ENCODE peak calls at places on chromosomes 16 and 17, in eight cellular contexts. One of them, this sample, is unnamed.

GRCh38 chr16:401468-402348 is at the start of gene DECR2:
- DNase-seq in GM12891: peak
- DNase-seq in sigmoid colon: peak
- DNase-seq in breast epithelium: peak
- DNase-seq in prostate gland: peak
- DNase-seq in HepG2: peak
- DNase-seq in transverse colon: peak
- DNase-seq in HCT116: no peak
- DNase-seq in this sample: peak

GRCh38 chr16:51507286-51507685 is 356.2 kb upstream of the SALL1 start:
- DNase-seq in GM12891: no peak
- DNase-seq in sigmoid colon: no peak
- DNase-seq in breast epithelium: no peak
- DNase-seq in prostate gland: no peak
- DNase-seq in HepG2: no peak
- DNase-seq in transverse colon: no peak
- DNase-seq in HCT116: no peak
- DNase-seq in this sample: no peak

GRCh38 chr17:15154618-15155017 is 110.5 kb downstream of the PMP22 start:
- DNase-seq in GM12891: no peak
- DNase-seq in sigmoid colon: no peak
- DNase-seq in breast epithelium: no peak
- DNase-seq in prostate gland: no peak
- DNase-seq in HepG2: no peak
- DNase-seq in transverse colon: no peak
- DNase-seq in HCT116: no peak
- DNase-seq in this sample: no peak

GRCh38 chr17:78882546-78883089 is 20.4 kb downstream of the CEP295NL start:
- DNase-seq in GM12891: no peak
- DNase-seq in sigmoid colon: no peak
- DNase-seq in breast epithelium: no peak
- DNase-seq in prostate gland: no peak
- DNase-seq in HepG2: no peak
- DNase-seq in transverse colon: no peak
- DNase-seq in HCT116: no peak
- DNase-seq in this sample: no peak

GRCh38 chr17:29115906-29116651 is 64.1 kb downstream of the MYO18A start:
- DNase-seq in GM12891: peak
- DNase-seq in sigmoid colon: no peak
- DNase-seq in breast epithelium: no peak
- DNase-seq in prostate gland: no peak
- DNase-seq in HepG2: peak
- DNase-seq in transverse colon: no peak
- DNase-seq in HCT116: peak
- DNase-seq in this sample: no peak

GRCh38 chr16:7268182-7268581 is 64.5 kb upstream of the RBFOX1 start:
- DNase-seq in GM12891: peak
- DNase-seq in sigmoid colon: no peak
- DNase-seq in breast epithelium: no peak
- DNase-seq in prostate gland: no peak
- DNase-seq in HepG2: peak
- DNase-seq in transverse colon: no peak
- DNase-seq in HCT116: no peak
- DNase-seq in this sample: no peak

GRCh38 chr16:6545329-6545728 is 787.3 kb upstream of the RBFOX1 start:
- DNase-seq in GM12891: no peak
- DNase-seq in sigmoid colon: no peak
- DNase-seq in breast epithelium: no peak
- DNase-seq in prostate gland: no peak
- DNase-seq in HepG2: no peak
- DNase-seq in transverse colon: no peak
- DNase-seq in HCT116: no peak
- DNase-seq in this sample: no peak

GRCh38 chr17:65371702-65372101 is 189.7 kb downstream of the AXIN2 start:
- DNase-seq in GM12891: no peak
- DNase-seq in sigmoid colon: no peak
- DNase-seq in breast epithelium: no peak
- DNase-seq in prostate gland: peak
- DNase-seq in HepG2: no peak
- DNase-seq in transverse colon: peak
- DNase-seq in HCT116: no peak
- DNase-seq in this sample: no peak

GRCh38 chr17:81340606-81341346 is 45.7 kb upstream of the SLC38A10 start:
- DNase-seq in GM12891: no peak
- DNase-seq in sigmoid colon: peak
- DNase-seq in breast epithelium: no peak
- DNase-seq in prostate gland: no peak
- DNase-seq in HepG2: no peak
- DNase-seq in transverse colon: no peak
- DNase-seq in HCT116: no peak
- DNase-seq in this sample: no peak

GRCh38 chr17:65430209-65430833 is 131.1 kb downstream of the AXIN2 start:
- DNase-seq in GM12891: no peak
- DNase-seq in sigmoid colon: no peak
- DNase-seq in breast epithelium: no peak
- DNase-seq in prostate gland: no peak
- DNase-seq in HepG2: no peak
- DNase-seq in transverse colon: no peak
- DNase-seq in HCT116: no peak
- DNase-seq in this sample: no peak

GRCh38 chr16:85457366-85457765 is 155.8 kb upstream of the GSE1 start:
- DNase-seq in GM12891: no peak
- DNase-seq in sigmoid colon: no peak
- DNase-seq in breast epithelium: no peak
- DNase-seq in prostate gland: no peak
- DNase-seq in HepG2: no peak
- DNase-seq in transverse colon: no peak
- DNase-seq in HCT116: no peak
- DNase-seq in this sample: no peak

GRCh38 chr17:2302740-2303277 is 776 bp downstream of the SMG6 start:
- DNase-seq in GM12891: no peak
- DNase-seq in sigmoid colon: no peak
- DNase-seq in breast epithelium: no peak
- DNase-seq in prostate gland: no peak
- DNase-seq in HepG2: no peak
- DNase-seq in transverse colon: no peak
- DNase-seq in HCT116: no peak
- DNase-seq in this sample: no peak

GRCh38 chr17:9900744-9901143 is 4.3 kb downstream of the RCVRN start:
- DNase-seq in GM12891: no peak
- DNase-seq in sigmoid colon: no peak
- DNase-seq in breast epithelium: no peak
- DNase-seq in prostate gland: no peak
- DNase-seq in HepG2: no peak
- DNase-seq in transverse colon: no peak
- DNase-seq in HCT116: no peak
- DNase-seq in this sample: no peak

GRCh38 chr16:23608194-23608593 is 12.1 kb upstream of the NDUFAB1 start:
- DNase-seq in GM12891: no peak
- DNase-seq in sigmoid colon: no peak
- DNase-seq in breast epithelium: no peak
- DNase-seq in prostate gland: no peak
- DNase-seq in HepG2: no peak
- DNase-seq in transverse colon: no peak
- DNase-seq in HCT116: no peak
- DNase-seq in this sample: no peak

GRCh38 chr16:56047307-56048234 is 143.7 kb upstream of the GNAO1 start:
- DNase-seq in GM12891: no peak
- DNase-seq in sigmoid colon: no peak
- DNase-seq in breast epithelium: no peak
- DNase-seq in prostate gland: no peak
- DNase-seq in HepG2: no peak
- DNase-seq in transverse colon: no peak
- DNase-seq in HCT116: no peak
- DNase-seq in this sample: no peak

GRCh38 chr16:81614171-81614570 is 164.9 kb upstream of the PLCG2 start:
- DNase-seq in GM12891: no peak
- DNase-seq in sigmoid colon: no peak
- DNase-seq in breast epithelium: no peak
- DNase-seq in prostate gland: no peak
- DNase-seq in HepG2: no peak
- DNase-seq in transverse colon: no peak
- DNase-seq in HCT116: no peak
- DNase-seq in this sample: no peak

DNA sequence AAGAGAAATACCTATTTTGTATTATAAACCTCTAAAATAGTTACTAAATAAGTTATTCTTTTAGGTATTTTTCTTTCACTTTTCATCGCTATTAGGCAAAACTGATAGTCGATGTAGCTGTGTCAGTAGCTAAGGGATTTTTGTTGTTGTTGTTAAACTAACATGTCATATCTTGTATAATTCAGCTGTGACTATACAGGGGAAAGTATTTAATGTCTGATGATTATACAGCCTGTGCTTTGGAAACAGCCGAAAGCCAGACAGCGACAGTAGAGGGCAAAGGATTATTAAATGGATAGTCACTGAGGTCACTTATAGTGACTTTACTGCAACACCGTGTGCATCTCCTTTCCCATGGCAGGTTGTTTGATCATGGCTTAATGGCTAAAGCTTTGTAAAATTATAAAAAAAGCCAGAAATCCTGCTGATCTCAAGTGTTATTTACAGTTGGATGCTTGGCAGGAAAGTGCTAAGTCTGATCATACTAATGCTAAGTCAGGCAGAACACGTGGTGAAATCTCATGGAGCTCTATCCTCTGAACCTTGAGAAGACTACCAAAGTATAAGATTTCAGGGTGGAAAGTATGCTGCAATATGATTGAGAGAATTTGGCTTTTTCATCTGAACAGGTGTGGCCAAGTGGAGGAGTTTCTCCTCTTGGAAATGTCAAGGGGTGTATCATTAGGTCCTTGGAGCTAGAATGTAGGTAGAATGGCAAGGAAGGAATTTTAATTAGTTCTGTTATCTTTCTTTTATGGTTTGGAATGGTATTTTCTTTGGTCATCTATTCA is 88.4 kb downstream of the FTO start:
- DNase-seq in GM12891: no peak
- DNase-seq in sigmoid colon: no peak
- DNase-seq in breast epithelium: no peak
- DNase-seq in prostate gland: no peak
- DNase-seq in HepG2: no peak
- DNase-seq in transverse colon: no peak
- DNase-seq in HCT116: no peak
- DNase-seq in this sample: no peak
- TF ChIP-seq POLR2A in GM12891: no peak
- TF ChIP-seq POLR2A in sigmoid colon: no peak
- TF ChIP-seq POLR2A in breast epithelium: no peak
- TF ChIP-seq POLR2A in prostate gland: no peak
- TF ChIP-seq POLR2A in HepG2: no peak
- TF ChIP-seq POLR2A in transverse colon: no peak
- TF ChIP-seq POLR2A in HCT116: no peak
- TF ChIP-seq POLR2A in this sample: no peak

GRCh38 chr17:8472663-8473062 is 37.0 kb downstream of the NDEL1 start:
- DNase-seq in GM12891: no peak
- DNase-seq in sigmoid colon: no peak
- DNase-seq in breast epithelium: no peak
- DNase-seq in prostate gland: no peak
- DNase-seq in HepG2: no peak
- DNase-seq in transverse colon: no peak
- DNase-seq in HCT116: no peak
- DNase-seq in this sample: no peak
- TF ChIP-seq POLR2AphosphoS5 in GM12891: no peak
- TF ChIP-seq POLR2AphosphoS5 in sigmoid colon: no peak
- TF ChIP-seq POLR2AphosphoS5 in breast epithelium: no peak
- TF ChIP-seq POLR2AphosphoS5 in prostate gland: no peak
- TF ChIP-seq POLR2AphosphoS5 in HepG2: no peak
- TF ChIP-seq POLR2AphosphoS5 in transverse colon: no peak
- TF ChIP-seq POLR2AphosphoS5 in HCT116: no peak
- TF ChIP-seq POLR2AphosphoS5 in this sample: no peak

GRCh38 chr17:8875957-8876356 is 8.5 kb upstream of the PIK3R6 start:
- DNase-seq in GM12891: no peak
- DNase-seq in sigmoid colon: no peak
- DNase-seq in breast epithelium: no peak
- DNase-seq in prostate gland: no peak
- DNase-seq in HepG2: no peak
- DNase-seq in transverse colon: no peak
- DNase-seq in HCT116: no peak
- DNase-seq in this sample: no peak

GRCh38 chr17:8872036-8872704 is 4.7 kb upstream of the PIK3R6 start:
- DNase-seq in GM12891: no peak
- DNase-seq in sigmoid colon: no peak
- DNase-seq in breast epithelium: no peak
- DNase-seq in prostate gland: no peak
- DNase-seq in HepG2: peak
- DNase-seq in transverse colon: no peak
- DNase-seq in HCT116: no peak
- DNase-seq in this sample: no peak

GRCh38 chr17:8875416-8875815 is 7.9 kb upstream of the PIK3R6 start:
- DNase-seq in GM12891: no peak
- DNase-seq in sigmoid colon: no peak
- DNase-seq in breast epithelium: no peak
- DNase-seq in prostate gland: no peak
- DNase-seq in HepG2: no peak
- DNase-seq in transverse colon: no peak
- DNase-seq in HCT116: no peak
- DNase-seq in this sample: no peak

GRCh38 chr17:8872705-8873426 is 5.4 kb upstream of the PIK3R6 start:
- DNase-seq in GM12891: no peak
- DNase-seq in sigmoid colon: no peak
- DNase-seq in breast epithelium: no peak
- DNase-seq in prostate gland: no peak
- DNase-seq in HepG2: no peak
- DNase-seq in transverse colon: no peak
- DNase-seq in HCT116: no peak
- DNase-seq in this sample: no peak

GRCh38 chr17:8873801-8874715 is 6.6 kb upstream of the PIK3R6 start:
- DNase-seq in GM12891: no peak
- DNase-seq in sigmoid colon: no peak
- DNase-seq in breast epithelium: no peak
- DNase-seq in prostate gland: no peak
- DNase-seq in HepG2: no peak
- DNase-seq in transverse colon: no peak
- DNase-seq in HCT116: no peak
- DNase-seq in this sample: no peak
- TF ChIP-seq POLR2A in GM12891: no peak
- TF ChIP-seq POLR2A in sigmoid colon: no peak
- TF ChIP-seq POLR2A in breast epithelium: no peak
- TF ChIP-seq POLR2A in prostate gland: no peak
- TF ChIP-seq POLR2A in HepG2: no peak
- TF ChIP-seq POLR2A in transverse colon: no peak
- TF ChIP-seq POLR2A in HCT116: no peak
- TF ChIP-seq POLR2A in this sample: no peak

DNA sequence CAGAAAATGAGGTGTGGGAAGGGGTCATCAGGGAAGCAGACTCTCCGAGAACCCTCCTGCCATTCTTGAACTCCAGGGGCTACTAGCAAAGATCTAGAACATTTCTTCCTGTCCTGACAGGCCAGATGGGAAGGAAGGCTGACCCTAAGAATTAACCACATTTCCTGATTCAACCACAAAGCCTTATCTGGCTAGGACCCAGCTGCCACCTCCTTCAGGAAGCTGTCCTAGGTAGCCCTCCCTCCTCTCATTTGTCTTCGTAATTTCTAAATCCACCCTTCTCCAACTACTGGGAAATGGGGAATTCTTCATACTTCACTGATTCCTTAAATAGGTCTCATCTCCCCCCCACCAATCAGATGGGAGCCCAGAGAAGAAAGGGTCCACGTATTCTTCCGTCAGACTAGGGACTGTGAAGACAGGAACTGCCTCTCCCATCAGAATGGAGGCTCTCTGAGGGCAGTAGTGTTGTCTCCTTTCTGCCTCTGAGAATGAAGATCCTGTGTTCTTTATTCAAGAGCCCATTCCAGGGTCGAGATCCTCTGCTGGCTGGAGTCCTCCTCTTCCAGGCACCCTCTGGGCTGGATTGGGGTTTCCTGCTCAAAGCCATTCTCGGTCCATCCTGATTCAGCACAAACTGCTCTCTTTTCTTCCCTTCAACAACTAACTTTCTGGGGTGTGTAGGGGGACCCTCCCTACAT is 2.1 kb downstream of the SAMD14 start:
- DNase-seq in GM12891: no peak
- DNase-seq in sigmoid colon: no peak
- DNase-seq in breast epithelium: no peak
- DNase-seq in prostate gland: no peak
- DNase-seq in HepG2: no peak
- DNase-seq in transverse colon: no peak
- DNase-seq in HCT116: no peak
- DNase-seq in this sample: no peak
- TF ChIP-seq POLR2AphosphoS5 in GM12891: no peak
- TF ChIP-seq POLR2AphosphoS5 in sigmoid colon: no peak
- TF ChIP-seq POLR2AphosphoS5 in breast epithelium: no peak
- TF ChIP-seq POLR2AphosphoS5 in prostate gland: no peak
- TF ChIP-seq POLR2AphosphoS5 in HepG2: no peak
- TF ChIP-seq POLR2AphosphoS5 in transverse colon: no peak
- TF ChIP-seq POLR2AphosphoS5 in HCT116: no peak
- TF ChIP-seq POLR2AphosphoS5 in this sample: no peak